ENCODE peak calls at places on chromosomes 5 and 9, in six cellular contexts. R is NCI-H82; H is T-helper 17 cell; A is effector memory CD4-positive, alpha-beta T cell; U is stimulated activated naive CD4-positive, alpha-beta T cell; V is KG1. X is an unnamed sample.

GRCh38 chr9:3361689-3362392 is 164.0 kb downstream of the RFX3 start:
- DNase-seq in R (no peak), H (no peak), A (no peak), U (no peak), V (no peak), X (peak; percentile 51)

GRCh38 chr9:110179734-110180133 is 28.2 kb downstream of the C9orf152 start:
- DNase-seq in R (no peak), H (no peak), A (no peak), U (no peak), V (no peak), X (no peak)

GRCh38 chr5:121152411-121152810 is 688.3 kb downstream of the PRR16 start:
- DNase-seq in R (no peak), H (no peak), A (no peak), U (no peak), V (no peak), X (no peak)

GRCh38 chr5:82924241-82924989 is 152.8 kb downstream of the TMEM167A start:
- DNase-seq in R (no peak), H (no peak), A (no peak), U (no peak), V (no peak), X (no peak)

GRCh38 chr9:22954964-22955363 is 508.3 kb downstream of the DMRTA1 start:
- DNase-seq in R (no peak), H (no peak), A (no peak), U (no peak), V (no peak), X (no peak)

GRCh38 chr5:126972062-126972895 is 58.1 kb downstream of the MARCHF3 start:
- DNase-seq in R (no peak), H (no peak), A (no peak), U (peak; percentile 40), V (peak; percentile 26), X (no peak)

GRCh38 chr5:149447373-149448367 is 68.6 kb upstream of the IL17B start:
- DNase-seq in R (no peak), H (no peak), A (no peak), U (no peak), V (no peak), X (no peak)

GRCh38 chr5:143426437-143426991 is 23.0 kb upstream of the NR3C1 start:
- DNase-seq in R (no peak), H (no peak), A (no peak), U (no peak), V (no peak), X (no peak)

GRCh38 chr9:138105561-138106505 is 228.3 kb downstream of the CACNA1B start:
- DNase-seq in R (no peak), H (no peak), A (no peak), U (no peak), V (no peak), X (no peak)

GRCh38 chr5:177296581-177296980 is 6.9 kb downstream of the RAB24 start:
- DNase-seq in R (no peak), H (no peak), A (no peak), U (no peak), V (no peak), X (no peak)

GRCh38 chr5:154647760-154648143 is 107.4 kb upstream of the LARP1 start:
- DNase-seq in R (no peak), H (no peak), A (no peak), U (no peak), V (no peak), X (peak; percentile 30)

GRCh38 chr9:18480649-18481048 is 6.7 kb downstream of the ADAMTSL1 start:
- DNase-seq in R (no peak), H (no peak), A (no peak), U (no peak), V (no peak), X (no peak)

GRCh38 chr5:111063709-111064322 is 7.7 kb upstream of the TSLP start:
- DNase-seq in R (peak; percentile 35), H (no peak), A (no peak), U (no peak), V (no peak), X (no peak)

GRCh38 chr5:178825444-178825843 is 34.3 kb upstream of the ZNF354B start:
- DNase-seq in R (no peak), H (no peak), A (no peak), U (no peak), V (no peak), X (no peak)

GRCh38 chr9:122389799-122390481 is 19.1 kb downstream of the PTGS1 start:
- DNase-seq in R (no peak), H (no peak), A (no peak), U (no peak), V (peak; percentile 44), X (peak; percentile 44)

GRCh38 chr9:73643379-73644013 is 491.8 kb downstream of the ANXA1 start:
- DNase-seq in R (no peak), H (no peak), A (no peak), U (no peak), V (no peak), X (no peak)

GRCh38 chr5:612498-613424 is 621 bp downstream of the CEP72 start:
- DNase-seq in R (peak; percentile 30), H (no peak), A (no peak), U (peak; percentile 28), V (no peak), X (peak; percentile 60)

GRCh38 chr9:80492221-80492620 is 920.5 kb downstream of the TLE4 start:
- DNase-seq in R (no peak), H (no peak), A (no peak), U (no peak), V (no peak), X (no peak)

GRCh38 chr9:137789295-137789895 is 88.2 kb upstream of the CACNA1B start:
- DNase-seq in R (no peak), H (no peak), A (no peak), U (no peak), V (no peak), X (no peak)

GRCh38 chr9:132582276-132582785 is at the start of gene BARHL1:
- DNase-seq in R (no peak), H (no peak), A (no peak), U (no peak), V (no peak), X (no peak)

GRCh38 chr5:75335952-75336624 is 932 bp upstream of the HMGCR start:
- DNase-seq in R (peak; percentile 86), H (no peak), A (no peak), U (peak; percentile 61), V (no peak), X (peak; percentile 62)

GRCh38 chr5:172785429-172786088 is 14.6 kb upstream of the DUSP1 start:
- DNase-seq in R (no peak), H (no peak), A (no peak), U (no peak), V (no peak), X (no peak)

GRCh38 chr9:16377311-16377710 is 493.2 kb downstream of the BNC2 start:
- DNase-seq in R (no peak), H (no peak), A (no peak), U (no peak), V (no peak), X (no peak)

GRCh38 chr5:97624861-97625260 is 441.8 kb upstream of the RIOK2 start:
- DNase-seq in R (no peak), H (no peak), A (no peak), U (no peak), V (no peak), X (no peak)